ENCODE peak calls at places on chromosomes 3 and 15, in eight cellular contexts. P, A, T, H, S, N, M and V are unnamed samples.

GRCh38 chr15:31300208-31300661 is 26.4 kb upstream of the KLF13 start:
- DNase-seq in P (no peak), A (no peak), T (peak), H (no peak), S (no peak), N (no peak), M (no peak), V (no peak)

GRCh38 chr3:168615489-168616020 is 519.8 kb upstream of the GOLIM4 start:
- DNase-seq in P (no peak), A (peak), T (no peak), H (no peak), S (no peak), N (no peak), M (no peak), V (no peak)

GRCh38 chr3:79953591-79954105 is 185.8 kb upstream of the ROBO1 start:
- DNase-seq in P (no peak), A (no peak), T (no peak), H (no peak), S (no peak), N (no peak), M (no peak), V (no peak)

GRCh38 chr3:133161666-133162065 is 123.5 kb downstream of the TMEM108 start:
- DNase-seq in P (no peak), A (no peak), T (no peak), H (no peak), S (no peak), N (no peak), M (no peak), V (no peak)

GRCh38 chr3:66177026-66177425 is 43.8 kb upstream of the SLC25A26 start:
- DNase-seq in P (no peak), A (no peak), T (no peak), H (no peak), S (no peak), N (no peak), M (no peak), V (no peak)

GRCh38 chr15:96311639-96312038 is 18.9 kb upstream of the NR2F2 start:
- DNase-seq in P (no peak), A (no peak), T (no peak), H (no peak), S (no peak), N (no peak), M (no peak), V (no peak)

GRCh38 chr3:131898346-131898745 is 136.5 kb downstream of the CPNE4 start:
- DNase-seq in P (no peak), A (no peak), T (no peak), H (no peak), S (no peak), N (no peak), M (no peak), V (no peak)

GRCh38 chr3:129890125-129890524 is 3.4 kb downstream of the TMCC1 start:
- DNase-seq in P (no peak), A (peak), T (no peak), H (no peak), S (no peak), N (no peak), M (no peak), V (no peak)

GRCh38 chr3:10342781-10343180 is 21.9 kb upstream of the SEC13 start:
- DNase-seq in P (peak), A (no peak), T (no peak), H (no peak), S (no peak), N (no peak), M (no peak), V (no peak)

GRCh38 chr3:48928679-48929078 is 10.0 kb downstream of the ARIH2 start:
- DNase-seq in P (no peak), A (no peak), T (no peak), H (no peak), S (peak), N (no peak), M (no peak), V (no peak)

GRCh38 chr3:49238274-49239127 is 38.5 kb downstream of the C3orf62 start:
- DNase-seq in P (peak), A (no peak), T (no peak), H (no peak), S (no peak), N (no peak), M (peak), V (no peak)

GRCh38 chr3:160449660-160450598 is at the start of gene TRIM59:
- DNase-seq in P (peak), A (peak), T (peak), H (peak), S (peak), N (peak), M (peak), V (peak)

GRCh38 chr3:18234717-18235335 is 190.3 kb downstream of the SATB1 start:
- DNase-seq in P (no peak), A (no peak), T (no peak), H (no peak), S (no peak), N (no peak), M (no peak), V (no peak)

GRCh38 chr3:42712344-42712648 is 9.7 kb upstream of the HHATL start:
- DNase-seq in P (no peak), A (no peak), T (peak), H (no peak), S (no peak), N (no peak), M (no peak), V (no peak)

GRCh38 chr3:11995061-11995460 is 9.1 kb upstream of the SYN2 start:
- DNase-seq in P (no peak), A (peak), T (no peak), H (no peak), S (no peak), N (no peak), M (peak), V (peak)

GRCh38 chr3:148230473-148230872 is 467.2 kb upstream of the AGTR1 start:
- DNase-seq in P (no peak), A (no peak), T (no peak), H (no peak), S (no peak), N (no peak), M (no peak), V (no peak)

GRCh38 chr3:151896662-151897012 is 23.2 kb downstream of the SUCNR1 start:
- DNase-seq in P (no peak), A (no peak), T (no peak), H (no peak), S (no peak), N (no peak), M (no peak), V (no peak)

GRCh38 chr15:63040954-63041353 is 1.6 kb upstream of the TPM1 start:
- DNase-seq in P (peak), A (no peak), T (no peak), H (no peak), S (no peak), N (no peak), M (no peak), V (no peak)

GRCh38 chr3:34312684-34313083 is 514.3 kb downstream of the PDCD6IP start:
- DNase-seq in P (no peak), A (no peak), T (no peak), H (no peak), S (no peak), N (no peak), M (no peak), V (no peak)

GRCh38 chr3:177358968-177359600 is 161.8 kb upstream of the TBL1XR1 start:
- DNase-seq in P (peak), A (peak), T (peak), H (peak), S (no peak), N (peak), M (peak), V (peak)

GRCh38 chr15:27273506-27273905 is 302.5 kb downstream of the GABRG3 start:
- DNase-seq in P (no peak), A (no peak), T (no peak), H (no peak), S (no peak), N (no peak), M (no peak), V (no peak)

GRCh38 chr3:115469649-115470048 is 153.7 kb upstream of the GAP43 start:
- DNase-seq in P (no peak), A (no peak), T (no peak), H (no peak), S (no peak), N (no peak), M (no peak), V (no peak)

GRCh38 chr3:4680227-4680691 is 187.1 kb downstream of the ITPR1 start:
- DNase-seq in P (no peak), A (no peak), T (no peak), H (no peak), S (no peak), N (no peak), M (peak), V (no peak)

GRCh38 chr15:68818088-68818670 is 2.5 kb downstream of the ANP32A start:
- DNase-seq in P (peak), A (peak), T (peak), H (peak), S (peak), N (peak), M (peak), V (peak)

GRCh38 chr3:127787071-127787490 is 35.2 kb downstream of the MGLL start:
- DNase-seq in P (no peak), A (no peak), T (no peak), H (no peak), S (no peak), N (no peak), M (no peak), V (no peak)

GRCh38 chr3:42007785-42008184 is 45.9 kb upstream of the ULK4 start:
- DNase-seq in P (no peak), A (no peak), T (no peak), H (no peak), S (no peak), N (no peak), M (no peak), V (no peak)

GRCh38 chr3:22263042-22263441 is 512.0 kb upstream of the ZNF385D start:
- DNase-seq in P (no peak), A (no peak), T (no peak), H (no peak), S (peak), N (no peak), M (no peak), V (no peak)

GRCh38 chr15:78016860-78017259 is 60.7 kb downstream of the TBC1D2B start:
- DNase-seq in P (no peak), A (no peak), T (no peak), H (no peak), S (no peak), N (no peak), M (no peak), V (no peak)

GRCh38 chr3:4656059-4656458 is 162.9 kb downstream of the ITPR1 start:
- DNase-seq in P (peak), A (peak), T (no peak), H (no peak), S (peak), N (no peak), M (peak), V (peak)

GRCh38 chr3:98839846-98840245 is 61.6 kb downstream of the DCBLD2 start:
- DNase-seq in P (no peak), A (no peak), T (no peak), H (no peak), S (no peak), N (no peak), M (no peak), V (no peak)

GRCh38 chr3:150721285-150722130 is 17.8 kb upstream of the ERICH6 start:
- DNase-seq in P (no peak), A (peak), T (no peak), H (no peak), S (peak), N (no peak), M (peak), V (peak)

GRCh38 chr3:45381168-45381852 is 7.1 kb upstream of the LARS2 start:
- DNase-seq in P (no peak), A (no peak), T (no peak), H (no peak), S (no peak), N (no peak), M (peak), V (no peak)

GRCh38 chr3:178930116-178930515 is 141.5 kb downstream of the ZMAT3 start:
- DNase-seq in P (no peak), A (no peak), T (no peak), H (no peak), S (no peak), N (no peak), M (no peak), V (no peak)

GRCh38 chr15:74259324-74259712 is 23.2 kb downstream of the CCDC33 start:
- DNase-seq in P (no peak), A (peak), T (no peak), H (no peak), S (no peak), N (no peak), M (no peak), V (no peak)

GRCh38 chr3:43995929-43996378 is 245.7 kb upstream of the TOPAZ1 start:
- DNase-seq in P (no peak), A (no peak), T (no peak), H (no peak), S (no peak), N (no peak), M (no peak), V (no peak)

GRCh38 chr15:101240364-101240763 is 11.5 kb downstream of the CHSY1 start:
- DNase-seq in P (no peak), A (no peak), T (no peak), H (no peak), S (peak), N (no peak), M (no peak), V (no peak)

GRCh38 chr3:41768363-41768762 is 193.5 kb downstream of the ULK4 start:
- DNase-seq in P (no peak), A (peak), T (no peak), H (no peak), S (no peak), N (no peak), M (no peak), V (no peak)

GRCh38 chr3:179027326-179027900 is 44.2 kb downstream of the ZMAT3 start:
- DNase-seq in P (no peak), A (no peak), T (no peak), H (no peak), S (no peak), N (peak), M (peak), V (no peak)